ENCODE peak calls at places on chromosomes 11 and 22, in seven cellular contexts. V is MM.1S, J is astrocyte of the cerebellum, O is HFF-Myc, M is fibroblast of mammary gland, C is left ventricle myocardium inferior, X is lower leg skin. P is an unnamed sample.

GRCh38 chr11:11946878-11947277 is 61.5 kb downstream of the DKK3 start:
- DNase-seq in V (no peak), J (no peak), O (no peak), M (no peak), C (peak), X (no peak), P (no peak)

GRCh38 chr11:15725246-15725645 is 610.5 kb downstream of the INSC start:
- DNase-seq in V (no peak), J (no peak), O (no peak), M (no peak), C (no peak), X (no peak), P (no peak)

GRCh38 chr11:21866781-21867180 is 326.1 kb upstream of the ANO5 start:
- DNase-seq in V (no peak), J (no peak), O (no peak), M (no peak), C (no peak), X (no peak), P (no peak)

GRCh38 chr11:119982517-119983239 is 155.2 kb downstream of the TRIM29 start:
- DNase-seq in V (no peak), J (no peak), O (no peak), M (peak), C (no peak), X (peak), P (no peak)

GRCh38 chr22:49512471-49512870 is 315.2 kb downstream of the BRD1 start:
- DNase-seq in V (no peak), J (no peak), O (no peak), M (no peak), C (no peak), X (no peak), P (no peak)

GRCh38 chr22:33438273-33438672 is 380.1 kb upstream of the SYN3 start:
- DNase-seq in V (no peak), J (peak), O (peak), M (peak), C (no peak), X (no peak), P (no peak)

GRCh38 chr11:114762437-114762836 is 84.1 kb downstream of the NXPE2 start:
- DNase-seq in V (no peak), J (peak), O (peak), M (peak), C (peak), X (peak), P (peak)

GRCh38 chr11:47714554-47715081 is 551 bp downstream of the AGBL2 start:
- DNase-seq in V (no peak), J (no peak), O (no peak), M (peak), C (no peak), X (peak), P (no peak)

GRCh38 chr11:44398266-44399045 is 88.5 kb upstream of the ALX4 start:
- DNase-seq in V (no peak), J (no peak), O (no peak), M (no peak), C (no peak), X (peak), P (no peak)

GRCh38 chr11:63868399-63869064 is 29.6 kb downstream of the MARK2 start:
- DNase-seq in V (no peak), J (no peak), O (no peak), M (no peak), C (no peak), X (no peak), P (no peak)

GRCh38 chr11:42482822-42483221 is 829.0 kb upstream of the API5 start:
- DNase-seq in V (no peak), J (no peak), O (no peak), M (no peak), C (no peak), X (no peak), P (no peak)

GRCh38 chr22:47193606-47194316 is 431.3 kb downstream of the TBC1D22A start:
- DNase-seq in V (no peak), J (no peak), O (no peak), M (no peak), C (no peak), X (peak), P (no peak)

GRCh38 chr11:72771507-72771906 is 19.3 kb upstream of the ARAP1 start:
- DNase-seq in V (no peak), J (no peak), O (no peak), M (peak), C (no peak), X (no peak), P (no peak)

GRCh38 chr22:48279465-48279765 is 1517.0 kb downstream of the TBC1D22A start:
- DNase-seq in V (no peak), J (no peak), O (no peak), M (no peak), C (no peak), X (no peak), P (no peak)

GRCh38 chr11:9861860-9862725 is 198.2 kb downstream of the SWAP70 start:
- DNase-seq in V (peak), J (peak), O (peak), M (peak), C (no peak), X (no peak), P (peak)

GRCh38 chr11:128772814-128773213 is 78.9 kb downstream of the FLI1 start:
- DNase-seq in V (no peak), J (no peak), O (no peak), M (no peak), C (peak), X (peak), P (no peak)

GRCh38 chr11:125923012-125923579 is 18.8 kb downstream of the DDX25 start:
- DNase-seq in V (peak), J (peak), O (peak), M (peak), C (peak), X (peak), P (peak)

GRCh38 chr11:125922156-125922555 is 17.8 kb downstream of the DDX25 start:
- DNase-seq in V (no peak), J (no peak), O (no peak), M (no peak), C (no peak), X (no peak), P (no peak)

GRCh38 chr11:125924384-125925007 is 20.2 kb downstream of the DDX25 start:
- DNase-seq in V (no peak), J (no peak), O (no peak), M (no peak), C (no peak), X (no peak), P (no peak)

GRCh38 chr11:125925247-125925740 is 20.6 kb upstream of the VSIG10L2 start:
- DNase-seq in V (no peak), J (no peak), O (no peak), M (no peak), C (no peak), X (peak), P (no peak)

GRCh38 chr11:125923633-125924032 is 19.3 kb downstream of the DDX25 start:
- DNase-seq in V (no peak), J (no peak), O (no peak), M (no peak), C (no peak), X (peak), P (no peak)
- TF ChIP-seq CTCF in V (no peak), J (no peak), O (no peak), M (no peak), C (no peak), X (no peak), P (no peak)

DNA sequence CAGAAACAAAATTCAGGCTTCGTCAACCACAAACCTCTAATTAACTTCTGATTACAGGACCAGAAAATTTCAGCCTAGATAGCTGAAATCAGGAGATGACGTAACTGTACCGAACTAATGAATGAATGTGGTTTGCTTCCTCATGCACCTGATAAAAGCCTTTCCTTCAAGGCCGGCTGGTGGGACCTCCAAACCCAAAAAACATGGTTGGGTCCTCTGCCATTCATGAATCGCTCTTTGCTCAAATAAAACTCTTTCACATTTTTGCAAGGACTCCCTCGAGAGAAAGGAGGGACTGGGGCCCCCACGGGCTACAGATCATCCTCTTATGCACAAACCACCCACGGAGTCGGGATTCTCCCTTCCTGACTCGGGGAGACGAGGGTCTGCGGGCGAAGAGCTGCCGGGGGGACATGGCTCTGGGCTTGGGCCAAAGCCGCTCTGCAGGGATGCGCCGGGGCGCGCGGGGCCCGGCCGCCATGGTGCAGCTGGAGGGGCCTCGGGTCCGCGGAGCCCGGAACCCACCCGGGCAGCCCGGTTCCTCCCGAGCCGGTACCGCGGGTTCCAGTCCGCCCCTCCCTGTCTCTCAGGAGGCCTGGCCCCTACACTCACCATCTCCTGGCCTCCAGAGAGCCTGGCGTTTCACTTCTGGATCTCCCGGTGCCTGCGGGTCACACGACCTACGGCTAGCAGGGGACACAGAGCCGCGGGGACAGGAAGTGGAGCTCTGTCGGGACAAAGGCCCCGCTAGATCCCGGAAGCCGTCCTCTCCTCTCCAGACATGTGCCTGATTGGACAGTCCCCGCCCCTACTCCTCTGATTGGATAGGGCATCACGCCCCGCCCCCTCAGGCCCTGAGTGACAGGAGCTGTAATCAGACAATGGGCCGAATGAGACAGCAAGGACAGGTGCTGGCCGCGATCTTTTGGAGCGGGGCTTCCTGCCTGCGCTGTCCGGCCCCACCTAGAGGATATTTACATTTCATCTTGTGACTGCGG is at the start of gene ZNF195:
- DNase-seq in V (peak), J (peak), O (peak), M (peak), C (peak), X (peak), P (peak)
- TF ChIP-seq CTCF in V (no peak), J (no peak), O (no peak), M (no peak), C (no peak), X (no peak), P (no peak)

DNA sequence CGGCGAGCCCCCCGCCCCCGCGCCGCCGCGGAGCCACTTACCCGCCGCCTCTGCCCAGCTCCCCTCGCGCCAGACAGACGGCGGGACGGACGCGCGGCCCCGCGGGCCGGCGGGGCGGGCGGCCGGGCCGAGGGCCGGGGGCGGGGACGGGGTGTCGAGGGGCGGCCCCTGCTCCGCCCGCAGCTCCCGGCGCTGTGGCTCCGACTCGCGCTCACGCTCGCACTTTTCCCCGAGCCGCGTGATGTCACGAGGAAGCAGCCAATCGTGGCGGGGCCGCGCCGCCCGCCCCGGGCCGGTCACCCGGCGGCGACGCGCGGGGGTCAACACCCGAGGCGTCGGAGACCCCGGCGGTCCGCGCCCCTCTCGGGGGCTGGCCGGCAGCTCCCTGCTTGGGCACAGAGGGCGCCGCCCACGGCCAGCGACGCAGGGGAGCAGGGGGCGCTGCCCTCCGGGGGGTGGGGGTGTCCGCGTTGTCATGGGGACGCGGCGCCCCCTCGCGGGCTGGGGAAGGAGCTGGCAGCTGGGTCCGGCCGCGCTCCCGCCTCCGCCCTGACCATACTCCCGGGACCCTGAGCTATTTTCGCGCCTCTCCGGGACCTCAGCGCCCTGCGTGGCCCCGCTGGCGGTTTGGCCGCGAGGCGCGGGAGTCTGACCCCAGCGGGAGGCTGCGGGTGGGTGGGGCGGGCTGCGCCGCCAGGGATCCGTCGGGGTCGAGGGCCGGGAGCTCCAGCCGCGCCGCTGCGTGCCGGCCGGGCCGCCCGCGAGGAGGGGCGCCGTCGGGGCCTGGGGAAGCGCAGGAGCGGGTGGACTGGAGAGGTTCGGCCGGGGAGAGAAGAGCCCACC is at the start of gene CHRM4:
- DNase-seq in V (no peak), J (no peak), O (no peak), M (peak), C (no peak), X (no peak), P (peak)
- TF ChIP-seq CTCF in V (no peak), J (peak), O (peak), M (no peak), C (peak), X (no peak), P (peak)

GRCh38 chr11:132131051-132131450 is 760.6 kb downstream of the NTM start:
- DNase-seq in V (no peak), J (no peak), O (no peak), M (no peak), C (no peak), X (no peak), P (no peak)
- TF ChIP-seq CTCF in V (no peak), J (no peak), O (no peak), M (no peak), C (no peak), X (no peak), P (no peak)

GRCh38 chr11:8686325-8686724 is 3.7 kb downstream of the RPL27A start:
- DNase-seq in V (no peak), J (no peak), O (no peak), M (no peak), C (no peak), X (peak), P (no peak)

GRCh38 chr11:8685820-8686219 is 3.2 kb downstream of the RPL27A start:
- DNase-seq in V (no peak), J (no peak), O (no peak), M (no peak), C (no peak), X (no peak), P (no peak)

GRCh38 chr11:8689726-8690255 is 7.2 kb downstream of the RPL27A start:
- DNase-seq in V (no peak), J (no peak), O (no peak), M (peak), C (no peak), X (peak), P (no peak)

GRCh38 chr11:8690374-8691342 is 8.1 kb downstream of the RPL27A start:
- DNase-seq in V (no peak), J (no peak), O (no peak), M (no peak), C (no peak), X (peak), P (no peak)

GRCh38 chr11:8688414-8689362 is 6.1 kb downstream of the RPL27A start:
- DNase-seq in V (peak), J (peak), O (peak), M (peak), C (peak), X (peak), P (peak)
- TF ChIP-seq CTCF in V (peak), J (peak), O (no peak), M (no peak), C (peak), X (no peak), P (no peak)

GRCh38 chr11:25734592-25735211 is 597.2 kb upstream of the ANO3 start:
- DNase-seq in V (peak), J (peak), O (no peak), M (peak), C (no peak), X (no peak), P (no peak)
- TF ChIP-seq CTCF in V (peak), J (peak), O (no peak), M (peak), C (peak), X (no peak), P (peak)

GRCh38 chr22:44325718-44326548 is 13.2 kb upstream of the SHISAL1 start:
- DNase-seq in V (no peak), J (no peak), O (peak), M (peak), C (no peak), X (no peak), P (no peak)
- TF ChIP-seq CTCF in V (no peak), J (peak), O (no peak), M (peak), C (peak), X (no peak), P (no peak)

DNA sequence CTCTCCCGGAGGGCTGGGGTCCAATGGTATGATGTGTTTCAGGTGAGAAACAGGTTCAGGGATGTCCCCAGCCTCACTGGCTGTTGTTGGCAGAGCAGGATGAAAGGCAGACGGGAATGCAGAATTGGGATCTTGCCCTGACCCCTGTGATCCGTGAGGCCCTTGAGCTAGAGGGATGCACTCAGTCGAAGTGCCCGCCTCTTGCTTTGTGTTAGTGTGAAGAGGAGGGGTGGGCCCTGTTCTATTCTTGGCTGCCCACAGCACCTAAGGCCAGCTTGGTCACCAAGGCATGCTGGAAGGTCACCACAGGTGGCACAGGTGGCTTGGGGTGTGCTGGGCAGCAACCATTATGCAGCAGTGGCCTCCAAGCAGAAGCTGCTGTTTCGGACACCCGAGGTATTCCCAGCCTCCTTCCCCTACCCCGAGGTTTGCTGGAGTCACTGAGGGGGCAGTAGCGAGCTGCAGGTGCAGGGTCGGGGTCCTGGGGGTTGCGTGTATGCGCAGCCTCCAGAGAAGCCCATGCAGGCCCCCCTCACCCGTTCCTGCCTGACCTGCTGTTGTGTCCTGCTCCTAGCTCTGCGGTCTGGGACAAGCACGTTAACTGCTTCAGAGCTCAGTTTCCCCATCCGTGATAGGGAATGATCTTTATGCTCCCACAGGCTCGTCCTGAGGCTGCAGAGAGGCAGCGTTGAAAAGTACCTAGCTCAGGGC is 12.9 kb downstream of the LRP5 start:
- DNase-seq in V (no peak), J (no peak), O (no peak), M (no peak), C (no peak), X (no peak), P (no peak)
- TF ChIP-seq CTCF in V (no peak), J (no peak), O (no peak), M (no peak), C (no peak), X (no peak), P (no peak)